ENCODE peak calls at places on chromosome 14, in ten cellular contexts. N, W, E, U, A, V, L, C, I and D are unnamed samples.

GRCh38 chr14:59484611-59485174 is 376 bp downstream of the JKAMP start:
- DNase-seq in N (no peak), W (peak; percentile 61), E (no peak), U (no peak), A (no peak), V (no peak), L (no peak), C (no peak), I (no peak), D (no peak)

GRCh38 chr14:96666088-96666487 is 131.1 kb upstream of the VRK1 start:
- DNase-seq in N (no peak), W (no peak), E (no peak), U (no peak), A (no peak), V (no peak), L (no peak), C (no peak), I (no peak), D (no peak)

GRCh38 chr14:69739486-69739885 is 27.5 kb upstream of the SRSF5 start:
- DNase-seq in N (no peak), W (peak; percentile 83), E (no peak), U (no peak), A (no peak), V (no peak), L (no peak), C (no peak), I (no peak), D (no peak)

GRCh38 chr14:41824441-41824840 is 217.8 kb downstream of the LRFN5 start:
- DNase-seq in N (no peak), W (no peak), E (no peak), U (no peak), A (no peak), V (no peak), L (no peak), C (no peak), I (no peak), D (no peak)

GRCh38 chr14:77979666-77980351 is 179.9 kb downstream of the ADCK1 start:
- DNase-seq in N (peak; percentile 45), W (peak; percentile 7), E (no peak), U (no peak), A (no peak), V (peak; percentile 54), L (no peak), C (no peak), I (no peak), D (peak; percentile 12)

GRCh38 chr14:91573894-91574837 is 64.1 kb upstream of the PPP4R3A start:
- DNase-seq in N (peak; percentile 31), W (peak; percentile 64), E (peak; percentile 39), U (no peak), A (peak; percentile 27), V (peak; percentile 63), L (no peak), C (peak; percentile 31), I (peak; percentile 27), D (peak; percentile 96)

GRCh38 chr14:56754966-56755365 is 55.3 kb downstream of the OTX2 start:
- DNase-seq in N (no peak), W (no peak), E (no peak), U (no peak), A (no peak), V (no peak), L (no peak), C (no peak), I (no peak), D (no peak)

GRCh38 chr14:68088463-68088862 is 268.9 kb downstream of the RAD51B start:
- DNase-seq in N (no peak), W (no peak), E (no peak), U (no peak), A (no peak), V (no peak), L (no peak), C (no peak), I (peak; percentile 54), D (peak; percentile 33)

DNA sequence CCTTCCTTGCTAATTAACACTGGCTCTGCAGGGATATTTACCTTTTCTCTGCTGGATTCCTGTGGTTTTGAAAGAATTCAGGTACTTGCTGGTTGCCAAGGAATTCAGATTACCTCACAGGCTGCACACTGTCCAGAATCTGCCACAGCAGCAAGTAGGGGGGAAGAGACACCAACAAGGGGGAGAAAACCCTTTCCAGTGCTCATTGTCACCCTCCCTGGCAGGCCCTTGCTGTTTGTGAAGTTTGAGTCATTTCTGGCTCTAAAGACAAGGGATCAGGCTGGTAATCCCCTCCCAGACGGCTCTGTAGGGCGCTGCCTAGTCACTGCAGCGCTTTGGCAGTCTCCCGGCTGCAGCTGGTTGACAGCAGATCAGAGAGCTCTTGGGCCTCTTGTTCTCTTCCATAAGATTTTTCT is 50.8 kb downstream of the TTLL5 start:
- DNase-seq in N (no peak), W (peak; percentile 96), E (peak; percentile 56), U (peak; percentile 28), A (peak; percentile 94), V (peak; percentile 81), L (peak; percentile 64), C (no peak), I (peak; percentile 94), D (peak; percentile 3)
- TF ChIP-seq CTCF in N (no peak), W (no peak), E (no peak), U (no peak), A (no peak), V (no peak), L (no peak), C (no peak), I (no peak), D (no peak)

DNA sequence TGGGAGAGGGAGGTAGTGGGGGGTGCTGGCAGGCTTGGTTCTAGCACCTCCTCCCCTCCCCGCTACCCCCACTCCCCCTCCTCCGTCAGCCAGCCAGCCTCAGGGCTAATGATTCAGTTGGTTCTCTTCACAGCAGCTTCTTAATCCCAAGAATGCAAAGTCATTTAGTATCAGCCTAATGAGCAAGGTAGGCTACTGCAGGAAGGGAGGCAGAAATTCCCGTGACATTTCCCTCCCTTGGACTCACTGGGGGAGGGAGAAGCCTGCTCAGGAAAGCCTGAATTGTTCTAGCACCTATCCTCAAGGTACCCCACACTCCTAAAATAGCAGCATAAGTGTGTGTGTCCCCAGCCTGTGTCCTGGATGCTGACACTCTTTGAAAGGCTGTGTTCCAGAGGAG is 29.8 kb downstream of the ITPK1 start:
- DNase-seq in N (no peak), W (peak; percentile 45), E (no peak), U (peak; percentile 40), A (peak; percentile 58), V (no peak), L (no peak), C (no peak), I (peak; percentile 82), D (no peak)
- TF ChIP-seq CTCF in N (no peak), W (no peak), E (no peak), U (no peak), A (no peak), V (no peak), L (no peak), C (no peak), I (no peak), D (no peak)

DNA sequence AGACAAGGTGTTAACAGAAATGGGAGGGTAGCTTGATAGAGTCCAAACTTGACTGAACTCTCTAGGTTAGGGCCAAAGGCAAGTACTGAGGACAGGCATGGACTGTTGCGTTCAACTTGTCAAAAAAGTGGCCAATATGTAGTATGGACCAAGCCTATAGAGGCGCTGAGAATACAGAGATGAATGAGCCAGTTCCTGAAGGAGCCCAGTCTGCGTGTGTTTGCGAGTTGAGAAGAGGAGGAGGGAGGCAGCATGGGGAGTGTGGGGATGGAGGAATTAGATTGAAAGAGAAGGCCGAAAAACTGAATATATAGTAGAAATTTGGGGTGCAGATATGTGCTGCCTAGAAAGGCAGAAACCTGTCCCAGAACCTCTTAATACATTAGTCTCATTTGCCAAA is 412.4 kb downstream of the PCNX1 start:
- DNase-seq in N (no peak), W (peak; percentile 36), E (no peak), U (no peak), A (peak; percentile 13), V (no peak), L (no peak), C (peak; percentile 8), I (no peak), D (peak; percentile 13)
- TF ChIP-seq CTCF in N (no peak), W (no peak), E (no peak), U (no peak), A (no peak), V (no peak), L (no peak), C (no peak), I (no peak), D (no peak)

DNA sequence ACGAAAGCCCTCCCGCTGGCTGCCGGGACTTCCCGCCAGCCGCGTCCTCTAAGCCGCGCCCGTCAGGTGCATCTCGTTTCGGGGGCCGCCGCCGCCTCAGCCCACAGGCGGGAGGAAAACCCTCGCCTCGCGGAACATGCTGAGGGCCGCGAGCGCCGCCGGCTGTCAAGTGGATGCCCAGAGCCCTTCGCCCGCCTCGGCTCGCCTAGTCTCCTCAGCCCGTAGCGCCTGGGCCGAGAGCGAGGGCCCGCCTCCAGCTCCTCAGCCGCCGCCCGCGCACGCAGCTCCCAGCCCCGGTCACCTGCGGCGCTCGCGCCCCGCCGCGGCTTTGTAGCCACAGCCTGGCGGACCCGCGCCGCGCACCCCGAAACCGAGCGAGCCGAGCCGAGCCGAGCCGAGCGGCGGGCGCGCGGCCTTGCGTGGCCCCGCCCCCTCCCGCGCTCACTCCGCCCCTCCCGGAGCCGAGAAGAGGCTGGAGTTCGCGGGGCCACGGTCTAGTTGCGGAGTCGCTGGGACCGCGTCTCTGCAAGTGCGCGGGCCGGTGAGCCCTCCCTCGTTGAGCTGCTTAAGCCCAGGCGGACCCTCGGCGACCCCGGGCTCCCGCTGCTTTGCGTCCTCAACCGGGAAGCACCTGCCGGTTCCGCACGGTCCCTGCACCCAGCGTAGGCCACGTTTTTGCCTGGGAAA is at the start of gene EML5:
- DNase-seq in N (peak; percentile 72), W (peak; percentile 81), E (peak; percentile 73), U (peak; percentile 77), A (peak; percentile 69), V (peak; percentile 91), L (peak; percentile 85), C (peak; percentile 60), I (peak; percentile 33), D (peak; percentile 81)
- TF ChIP-seq CTCF in N (peak; percentile 39), W (no peak), E (peak; percentile 52), U (peak; percentile 45), A (peak; percentile 60), V (peak; percentile 31), L (peak; percentile 44), C (peak; percentile 58), I (peak; percentile 55), D (no peak)

GRCh38 chr14:53432378-53432802 is 279.3 kb upstream of the DDHD1 start:
- DNase-seq in N (peak; percentile 28), W (peak; percentile 77), E (no peak), U (no peak), A (peak; percentile 57), V (no peak), L (no peak), C (peak; percentile 6), I (peak; percentile 37), D (no peak)
- TF ChIP-seq CTCF in N (peak; percentile 84), W (peak; percentile 96), E (peak; percentile 18), U (peak; percentile 79), A (peak; percentile 72), V (peak; percentile 15), L (peak; percentile 34), C (peak; percentile 73), I (peak; percentile 79), D (peak; percentile 49)

GRCh38 chr14:106842687-106843086 is 1316.3 kb downstream of the TMEM121 start:
- DNase-seq in N (no peak), W (peak; percentile 34), E (no peak), U (no peak), A (no peak), V (no peak), L (no peak), C (no peak), I (no peak), D (no peak)
- TF ChIP-seq CTCF in N (no peak), W (peak; percentile 64), E (no peak), U (peak; percentile 8), A (no peak), V (no peak), L (peak; percentile 9), C (no peak), I (no peak), D (no peak)

GRCh38 chr14:73752297-73752992 is 38.3 kb upstream of the PNMA1 start:
- DNase-seq in N (no peak), W (peak; percentile 64), E (peak; percentile 66), U (no peak), A (no peak), V (no peak), L (no peak), C (no peak), I (peak; percentile 38), D (peak; percentile 58)
- TF ChIP-seq CTCF in N (no peak), W (no peak), E (peak; percentile 36), U (no peak), A (no peak), V (no peak), L (peak; percentile 18), C (peak; percentile 41), I (peak; percentile 48), D (peak; percentile 50)